ENCODE peak calls at places on chromosome 20, in four cellular contexts. One of them, this sample, is unnamed.

GRCh38 chr20:51121901-51122412 is 99.0 kb upstream of the KCNG1 start:
- DNase-seq in endothelial cell of umbilical vein: no peak
- DNase-seq in breast epithelium: no peak
- DNase-seq in K562: no peak
- DNase-seq in this sample: no peak

GRCh38 chr20:998431-998830 is 3.7 kb downstream of the RSPO4 start:
- DNase-seq in endothelial cell of umbilical vein: no peak
- DNase-seq in breast epithelium: no peak
- DNase-seq in K562: no peak
- DNase-seq in this sample: peak

GRCh38 chr20:47960277-47960676 is 175.0 kb upstream of the SULF2 start:
- DNase-seq in endothelial cell of umbilical vein: no peak
- DNase-seq in breast epithelium: no peak
- DNase-seq in K562: no peak
- DNase-seq in this sample: no peak

GRCh38 chr20:35598899-35599775 is 16.5 kb upstream of the SPAG4 start:
- DNase-seq in endothelial cell of umbilical vein: no peak
- DNase-seq in breast epithelium: no peak
- DNase-seq in K562: peak
- DNase-seq in this sample: peak

GRCh38 chr20:1539816-1540215 is 17.7 kb downstream of the SIRPD start:
- DNase-seq in endothelial cell of umbilical vein: no peak
- DNase-seq in breast epithelium: no peak
- DNase-seq in K562: no peak
- DNase-seq in this sample: no peak

GRCh38 chr20:4060856-4061440 is 45.6 kb upstream of the RNF24 start:
- DNase-seq in endothelial cell of umbilical vein: no peak
- DNase-seq in breast epithelium: no peak
- DNase-seq in K562: no peak
- DNase-seq in this sample: no peak

GRCh38 chr20:329325-329695 is 4.0 kb downstream of the SOX12 start:
- DNase-seq in endothelial cell of umbilical vein: peak
- DNase-seq in breast epithelium: no peak
- DNase-seq in K562: no peak
- DNase-seq in this sample: no peak

GRCh38 chr20:8073024-8073832 is 53.7 kb upstream of the TMX4 start:
- DNase-seq in endothelial cell of umbilical vein: peak
- DNase-seq in breast epithelium: no peak
- DNase-seq in K562: no peak
- DNase-seq in this sample: no peak

GRCh38 chr20:62032606-62033368 is 32.9 kb downstream of the TAF4 start:
- DNase-seq in endothelial cell of umbilical vein: no peak
- DNase-seq in breast epithelium: no peak
- DNase-seq in K562: peak
- DNase-seq in this sample: no peak

GRCh38 chr20:10720550-10720949 is 46.8 kb upstream of the JAG1 start:
- DNase-seq in endothelial cell of umbilical vein: no peak
- DNase-seq in breast epithelium: no peak
- DNase-seq in K562: no peak
- DNase-seq in this sample: no peak

GRCh38 chr20:9889270-9889981 is 50.5 kb upstream of the PAK5 start:
- DNase-seq in endothelial cell of umbilical vein: peak
- DNase-seq in breast epithelium: no peak
- DNase-seq in K562: no peak
- DNase-seq in this sample: no peak

GRCh38 chr20:35595901-35596300 is 19.7 kb upstream of the SPAG4 start:
- DNase-seq in endothelial cell of umbilical vein: no peak
- DNase-seq in breast epithelium: no peak
- DNase-seq in K562: no peak
- DNase-seq in this sample: peak

GRCh38 chr20:40706977-40707582 is 18.0 kb upstream of the MAFB start:
- DNase-seq in endothelial cell of umbilical vein: no peak
- DNase-seq in breast epithelium: no peak
- DNase-seq in K562: no peak
- DNase-seq in this sample: no peak

GRCh38 chr20:49925901-49926454 is 10.2 kb upstream of the RNF114 start:
- DNase-seq in endothelial cell of umbilical vein: no peak
- DNase-seq in breast epithelium: no peak
- DNase-seq in K562: no peak
- DNase-seq in this sample: no peak

GRCh38 chr20:48826883-48827771 is 672 bp downstream of the PREX1 start:
- DNase-seq in endothelial cell of umbilical vein: peak
- DNase-seq in breast epithelium: no peak
- DNase-seq in K562: no peak
- DNase-seq in this sample: peak

GRCh38 chr20:35463455-35464300 is 8.3 kb downstream of the CEP250 start:
- DNase-seq in endothelial cell of umbilical vein: peak
- DNase-seq in breast epithelium: no peak
- DNase-seq in K562: peak
- DNase-seq in this sample: no peak

GRCh38 chr20:1469925-1470571 is 3.4 kb upstream of the NSFL1C start:
- DNase-seq in endothelial cell of umbilical vein: peak
- DNase-seq in breast epithelium: peak
- DNase-seq in K562: peak
- DNase-seq in this sample: peak

GRCh38 chr20:23048283-23049200 is 930 bp downstream of the THBD start:
- DNase-seq in endothelial cell of umbilical vein: peak
- DNase-seq in breast epithelium: no peak
- DNase-seq in K562: no peak
- DNase-seq in this sample: peak

DNA sequence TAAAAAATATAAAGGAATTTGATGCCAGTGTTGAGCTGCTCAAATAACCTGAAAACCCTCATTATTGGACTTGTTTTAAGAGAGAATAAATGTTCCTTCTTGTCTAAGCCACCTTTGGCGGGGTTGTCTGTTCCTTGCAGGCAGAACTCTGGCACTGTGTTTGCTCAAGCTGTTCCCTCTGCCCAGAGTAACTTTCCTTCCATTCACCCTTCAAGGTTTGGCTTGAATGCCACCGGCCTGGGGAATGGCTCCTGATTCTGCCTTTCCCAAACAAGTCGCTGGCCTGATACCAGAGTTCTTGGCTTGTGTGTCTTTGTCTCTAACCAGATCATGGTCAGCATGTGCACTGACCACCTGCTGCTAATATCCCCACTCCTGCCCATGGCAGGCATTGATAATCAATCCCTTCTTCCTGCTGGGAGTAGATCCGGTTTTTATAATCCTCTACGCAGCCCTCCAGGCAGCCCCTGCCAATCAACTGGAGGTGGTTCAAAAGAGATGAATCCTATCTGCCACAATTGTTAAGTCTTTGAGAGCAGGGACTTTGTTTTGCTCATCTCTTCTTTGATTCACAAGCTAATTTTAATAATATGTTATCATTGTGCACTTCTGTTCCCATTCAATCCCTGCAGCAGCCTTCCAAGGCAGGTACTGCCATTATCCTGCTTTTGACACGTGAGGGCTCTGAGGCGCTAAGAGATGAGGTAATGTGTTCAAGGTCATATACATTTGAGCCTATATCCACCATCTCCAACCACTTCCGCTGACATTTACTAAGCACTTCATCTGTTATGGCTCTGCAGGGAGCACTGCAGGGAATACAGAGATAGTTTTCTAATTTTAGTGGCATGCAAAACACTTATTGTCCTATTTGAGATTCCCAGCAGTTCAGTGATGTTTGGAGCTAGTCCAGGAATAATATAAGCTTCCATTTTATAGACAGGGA is 3.1 kb upstream of the CCM2L start:
- DNase-seq in endothelial cell of umbilical vein: no peak
- DNase-seq in breast epithelium: no peak
- DNase-seq in K562: no peak
- DNase-seq in this sample: peak
- TF ChIP-seq POLR2AphosphoS5 in endothelial cell of umbilical vein: no peak
- TF ChIP-seq POLR2AphosphoS5 in breast epithelium: no peak
- TF ChIP-seq POLR2AphosphoS5 in K562: no peak
- TF ChIP-seq POLR2AphosphoS5 in this sample: no peak

GRCh38 chr20:25296094-25297093 is 48.5 kb downstream of the PYGB start:
- DNase-seq in endothelial cell of umbilical vein: no peak
- DNase-seq in breast epithelium: no peak
- DNase-seq in K562: peak
- DNase-seq in this sample: peak

GRCh38 chr20:25293507-25293906 is 45.6 kb downstream of the PYGB start:
- DNase-seq in endothelial cell of umbilical vein: no peak
- DNase-seq in breast epithelium: peak
- DNase-seq in K562: no peak
- DNase-seq in this sample: no peak

GRCh38 chr20:25295386-25296093 is 47.7 kb downstream of the PYGB start:
- DNase-seq in endothelial cell of umbilical vein: no peak
- DNase-seq in breast epithelium: peak
- DNase-seq in K562: no peak
- DNase-seq in this sample: no peak

GRCh38 chr20:25293910-25294458 is 46.1 kb downstream of the PYGB start:
- DNase-seq in endothelial cell of umbilical vein: no peak
- DNase-seq in breast epithelium: no peak
- DNase-seq in K562: no peak
- DNase-seq in this sample: peak

GRCh38 chr20:25294459-25295385 is 46.8 kb downstream of the PYGB start:
- DNase-seq in endothelial cell of umbilical vein: peak
- DNase-seq in breast epithelium: no peak
- DNase-seq in K562: peak
- DNase-seq in this sample: peak
- TF ChIP-seq POLR2AphosphoS5 in endothelial cell of umbilical vein: no peak
- TF ChIP-seq POLR2AphosphoS5 in breast epithelium: peak
- TF ChIP-seq POLR2AphosphoS5 in K562: no peak
- TF ChIP-seq POLR2AphosphoS5 in this sample: peak

DNA sequence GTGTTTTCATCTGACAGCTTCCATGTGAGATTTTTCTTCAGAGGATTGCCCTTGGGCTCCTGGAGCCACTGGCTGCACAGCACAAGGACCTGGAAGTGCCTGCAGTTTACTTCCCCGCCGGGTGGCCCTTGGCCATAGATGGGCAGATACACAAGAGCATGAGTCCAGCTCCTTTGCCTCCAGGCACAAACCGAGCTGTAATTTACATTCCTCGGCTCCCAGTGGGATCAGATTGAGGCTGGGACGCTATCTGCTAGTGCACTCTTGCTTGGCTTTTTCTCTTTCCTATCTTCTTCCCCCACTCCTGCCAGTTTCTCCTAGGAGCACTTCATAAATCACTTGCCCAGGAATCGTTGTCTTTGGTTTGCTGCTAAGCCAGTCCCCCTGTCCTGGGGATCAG is 85.4 kb upstream of the RALY start:
- DNase-seq in endothelial cell of umbilical vein: no peak
- DNase-seq in breast epithelium: no peak
- DNase-seq in K562: no peak
- DNase-seq in this sample: no peak
- TF ChIP-seq POLR2AphosphoS5 in endothelial cell of umbilical vein: no peak
- TF ChIP-seq POLR2AphosphoS5 in breast epithelium: no peak
- TF ChIP-seq POLR2AphosphoS5 in K562: no peak
- TF ChIP-seq POLR2AphosphoS5 in this sample: no peak

GRCh38 chr20:25300496-25301170 is 52.7 kb downstream of the PYGB start:
- DNase-seq in endothelial cell of umbilical vein: no peak
- DNase-seq in breast epithelium: no peak
- DNase-seq in K562: no peak
- DNase-seq in this sample: no peak
- TF ChIP-seq POLR2AphosphoS5 in endothelial cell of umbilical vein: no peak
- TF ChIP-seq POLR2AphosphoS5 in breast epithelium: no peak
- TF ChIP-seq POLR2AphosphoS5 in K562: no peak
- TF ChIP-seq POLR2AphosphoS5 in this sample: peak

GRCh38 chr20:54062812-54063280 is 7.5 kb downstream of the BCAS1 start:
- DNase-seq in endothelial cell of umbilical vein: peak
- DNase-seq in breast epithelium: no peak
- DNase-seq in K562: peak
- DNase-seq in this sample: no peak

GRCh38 chr20:54063580-54063979 is 6.8 kb downstream of the BCAS1 start:
- DNase-seq in endothelial cell of umbilical vein: no peak
- DNase-seq in breast epithelium: no peak
- DNase-seq in K562: no peak
- DNase-seq in this sample: no peak

GRCh38 chr20:54065601-54066038 is 4.8 kb downstream of the BCAS1 start:
- DNase-seq in endothelial cell of umbilical vein: no peak
- DNase-seq in breast epithelium: no peak
- DNase-seq in K562: peak
- DNase-seq in this sample: no peak

GRCh38 chr20:54063998-54064676 is 6.3 kb downstream of the BCAS1 start:
- DNase-seq in endothelial cell of umbilical vein: no peak
- DNase-seq in breast epithelium: no peak
- DNase-seq in K562: no peak
- DNase-seq in this sample: no peak

GRCh38 chr20:54064939-54065338 is 5.5 kb downstream of the BCAS1 start:
- DNase-seq in endothelial cell of umbilical vein: no peak
- DNase-seq in breast epithelium: no peak
- DNase-seq in K562: no peak
- DNase-seq in this sample: no peak
- TF ChIP-seq POLR2AphosphoS5 in endothelial cell of umbilical vein: no peak
- TF ChIP-seq POLR2AphosphoS5 in breast epithelium: no peak
- TF ChIP-seq POLR2AphosphoS5 in K562: no peak
- TF ChIP-seq POLR2AphosphoS5 in this sample: no peak

GRCh38 chr20:45121388-45121787 is 2.9 kb downstream of the WFDC12 start:
- DNase-seq in endothelial cell of umbilical vein: no peak
- DNase-seq in breast epithelium: no peak
- DNase-seq in K562: no peak
- DNase-seq in this sample: no peak
- TF ChIP-seq POLR2AphosphoS5 in endothelial cell of umbilical vein: no peak
- TF ChIP-seq POLR2AphosphoS5 in breast epithelium: no peak
- TF ChIP-seq POLR2AphosphoS5 in K562: no peak
- TF ChIP-seq POLR2AphosphoS5 in this sample: no peak

GRCh38 chr20:21504323-21504722 is 9.5 kb downstream of the NKX2-2 start:
- DNase-seq in endothelial cell of umbilical vein: no peak
- DNase-seq in breast epithelium: no peak
- DNase-seq in K562: no peak
- DNase-seq in this sample: no peak
- TF ChIP-seq POLR2AphosphoS5 in endothelial cell of umbilical vein: no peak
- TF ChIP-seq POLR2AphosphoS5 in breast epithelium: no peak
- TF ChIP-seq POLR2AphosphoS5 in K562: no peak
- TF ChIP-seq POLR2AphosphoS5 in this sample: no peak

DNA sequence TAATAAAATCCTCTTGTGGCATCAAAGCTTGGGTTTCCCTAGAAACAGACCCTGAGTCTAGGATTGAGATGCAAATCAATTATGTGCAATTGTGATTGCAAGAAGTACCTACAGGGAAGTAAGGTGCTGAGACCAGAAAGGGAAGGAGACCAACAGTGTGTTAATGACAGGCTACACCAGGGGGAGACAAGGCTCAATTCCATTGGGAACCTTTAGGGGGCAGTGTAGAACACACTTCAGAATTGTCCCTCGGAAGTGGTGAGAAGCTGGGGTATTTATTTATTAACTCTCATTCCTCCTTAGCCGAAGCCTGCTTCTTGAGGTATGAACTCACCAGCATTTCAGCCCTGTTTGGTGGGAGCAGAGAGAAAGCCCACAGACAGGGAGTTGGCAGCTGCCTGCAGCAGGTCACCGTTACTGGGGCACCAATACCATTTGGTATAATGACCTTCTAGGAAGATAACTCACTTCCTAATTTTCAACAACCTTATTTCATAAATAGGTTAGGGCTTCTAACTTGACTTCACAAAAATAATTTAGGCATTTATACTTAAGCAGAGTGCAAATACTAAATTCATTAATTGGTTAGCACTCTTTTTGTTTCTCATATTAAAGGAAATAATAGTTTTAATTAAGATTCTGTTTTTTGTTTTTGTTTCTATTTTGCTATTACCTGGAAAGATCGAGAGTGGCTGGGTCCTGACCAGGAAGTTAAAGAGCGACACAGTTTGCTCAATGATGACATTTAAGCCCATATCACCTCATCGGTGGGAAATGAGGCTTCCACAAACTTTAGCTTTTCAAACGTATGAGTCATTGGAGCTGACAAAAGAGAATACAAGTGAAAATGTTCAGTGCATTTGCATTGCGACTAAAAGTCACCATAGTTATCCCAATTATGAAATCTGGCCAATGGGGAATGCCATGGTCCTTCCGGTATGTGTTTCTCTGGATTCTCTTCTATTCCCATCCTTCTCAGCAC is 94.8 kb downstream of the BTBD3 start:
- DNase-seq in endothelial cell of umbilical vein: peak
- DNase-seq in breast epithelium: no peak
- DNase-seq in K562: peak
- DNase-seq in this sample: no peak
- TF ChIP-seq POLR2AphosphoS5 in endothelial cell of umbilical vein: no peak
- TF ChIP-seq POLR2AphosphoS5 in breast epithelium: no peak
- TF ChIP-seq POLR2AphosphoS5 in K562: no peak
- TF ChIP-seq POLR2AphosphoS5 in this sample: no peak

This sample was measured in spleen.